ENCODE peak calls at places on chromosome 10, in seven cellular contexts. E is M059J; C is SJSA1; I is HFFc6; F is bronchial epithelial cell; O is effector CD4-positive, alpha-beta T cell; M is choroid plexus epithelial cell. T is an unnamed sample.
A peak's percentile ranks its signal among the peaks of the same experiment; 100 is the strongest.

GRCh38 chr10:73253226-73253557 is 748 bp upstream of the MRPS16 start:
- DNase-seq in O (no peak), M (peak; percentile 23), F (peak; percentile 21), E (peak; percentile 12), C (no peak), I (no peak), T (no peak)

GRCh38 chr10:96663794-96664193 is 56.5 kb downstream of the PIK3AP1 start:
- DNase-seq in F (no peak), I (no peak), C (no peak), E (no peak), O (no peak), M (no peak), T (no peak)

GRCh38 chr10:16520900-16521299 is 779 bp downstream of the C1QL3 start:
- DNase-seq in C (no peak), F (no peak), I (no peak), O (peak; percentile 2), E (no peak), M (peak; percentile 26), T (no peak)

GRCh38 chr10:74433993-74434392 is 283.0 kb downstream of the ADK start:
- DNase-seq in E (no peak), M (no peak), I (no peak), F (no peak), O (no peak), C (no peak), T (no peak)

GRCh38 chr10:59082249-59082648 is 94.2 kb upstream of the PHYHIPL start:
- DNase-seq in I (no peak), E (no peak), O (no peak), F (peak; percentile 92), M (no peak), C (no peak), T (no peak)

GRCh38 chr10:70956029-70956759 is 67.8 kb upstream of the PCBD1 start:
- DNase-seq in C (no peak), E (no peak), O (no peak), F (no peak), M (no peak), I (no peak), T (no peak)

GRCh38 chr10:27240891-27241639 is 468 bp upstream of the ACBD5 start:
- DNase-seq in M (peak; percentile 16), C (peak; percentile 52), F (peak; percentile 19), I (no peak), E (peak; percentile 7), O (peak; percentile 36), T (no peak)

GRCh38 chr10:35466170-35466569 is 129.9 kb downstream of the CCNY start:
- DNase-seq in E (no peak), F (no peak), M (no peak), C (no peak), I (no peak), O (no peak), T (no peak)

GRCh38 chr10:63137306-63137705 is 4.2 kb downstream of the NRBF2 start:
- DNase-seq in M (peak; percentile 96), O (no peak), E (peak; percentile 22), I (no peak), F (no peak), C (no peak), T (peak; percentile 44)

GRCh38 chr10:44386546-44387052 is 1.7 kb upstream of the CXCL12 start:
- DNase-seq in F (no peak), I (peak; percentile 25), M (peak; percentile 73), E (peak; percentile 65), C (peak; percentile 52), O (no peak), T (peak; percentile 31)

GRCh38 chr10:44180321-44181154 is 204.4 kb downstream of the CXCL12 start:
- DNase-seq in F (no peak), I (peak; percentile 88), M (peak; percentile 92), O (no peak), C (peak; percentile 60), E (peak; percentile 98), T (peak; percentile 83)

GRCh38 chr10:58691528-58691927 is 178.9 kb downstream of the BICC1 start:
- DNase-seq in C (no peak), O (no peak), M (no peak), F (no peak), E (no peak), I (no peak), T (no peak)

GRCh38 chr10:42732266-42732665 is 50.3 kb upstream of the BMS1 start:
- DNase-seq in E (no peak), F (no peak), O (no peak), M (no peak), I (no peak), C (no peak), T (no peak)

GRCh38 chr10:15140640-15141039 is 27.9 kb downstream of the NMT2 start:
- DNase-seq in O (no peak), E (no peak), I (no peak), M (no peak), C (no peak), F (no peak), T (no peak)

GRCh38 chr10:16856567-16856966 is 39.3 kb upstream of the RSU1 start:
- DNase-seq in C (no peak), E (peak; percentile 21), M (peak; percentile 42), F (no peak), I (no peak), O (no peak), T (peak; percentile 34)